ENCODE peak calls at places on chromosomes 13 and 19, in ten cellular contexts. R is left lung, K is cardiac fibroblast, J is foreskin fibroblast, Y is BJ, D is GM23338, M is tibial artery, O is mucosa of descending colon, G is IMR-90, W is OCI-LY7. S is an unnamed sample.

GRCh38 chr19:5271145-5271544 is 69.5 kb downstream of the PTPRS start:
- DNase-seq in R (no peak), K (peak; percentile 9), J (no peak), Y (no peak), D (peak; percentile 63), M (no peak), O (no peak), G (no peak), W (no peak), S (no peak)

GRCh38 chr13:107650081-107650701 is 565.1 kb downstream of the LIG4 start:
- DNase-seq in R (peak; percentile 36), K (peak; percentile 25), J (no peak), Y (no peak), D (peak; percentile 83), M (no peak), O (peak; percentile 47), G (peak; percentile 62), W (peak; percentile 37), S (peak; percentile 18)

GRCh38 chr13:20127563-20128458 is 33.0 kb downstream of the GJA3 start:
- DNase-seq in R (peak; percentile 71), K (peak; percentile 53), J (peak; percentile 77), Y (no peak), D (peak; percentile 68), M (peak; percentile 84), O (peak; percentile 80), G (peak; percentile 16), W (no peak), S (peak; percentile 47)

GRCh38 chr19:4183967-4184717 is 1.7 kb downstream of the ANKRD24 start:
- DNase-seq in R (no peak), K (no peak), J (no peak), Y (no peak), D (no peak), M (peak; percentile 64), O (no peak), G (no peak), W (no peak), S (no peak)

GRCh38 chr13:103029798-103030197 is 36.4 kb downstream of the SLC10A2 start:
- DNase-seq in R (no peak), K (no peak), J (no peak), Y (no peak), D (no peak), M (no peak), O (no peak), G (no peak), W (no peak), S (no peak)

GRCh38 chr13:20414475-20415287 is 111.0 kb downstream of the CRYL1 start:
- DNase-seq in R (no peak), K (no peak), J (no peak), Y (no peak), D (peak; percentile 69), M (no peak), O (peak; percentile 58), G (no peak), W (no peak), S (no peak)

GRCh38 chr13:101455863-101456262 is 3.4 kb downstream of the ITGBL1 start:
- DNase-seq in R (no peak), K (peak; percentile 96), J (peak; percentile 92), Y (peak; percentile 78), D (peak; percentile 33), M (no peak), O (no peak), G (peak; percentile 97), W (no peak), S (peak; percentile 94)

GRCh38 chr13:77478645-77478997 is 56.9 kb upstream of the SCEL start:
- DNase-seq in R (no peak), K (no peak), J (no peak), Y (no peak), D (no peak), M (no peak), O (no peak), G (no peak), W (no peak), S (no peak)

GRCh38 chr19:45092747-45093678 is at the start of gene PPP1R37:
- DNase-seq in R (peak; percentile 96), K (peak; percentile 99), J (peak; percentile 99), Y (peak; percentile 59), D (peak; percentile 99), M (peak; percentile 95), O (peak; percentile 93), G (peak; percentile 97), W (peak; percentile 99), S (peak; percentile 98)
- TF ChIP-seq CTCF in R (peak; percentile 32), K (no peak), J (peak; percentile 12), Y (peak; percentile 15), D (no peak), M (peak; percentile 39), O (no peak), G (peak; percentile 36), W (peak; percentile 55), S (no peak)

GRCh38 chr19:6868341-6868740 is 19.0 kb upstream of the ADGRE1 start:
- DNase-seq in R (peak; percentile 40), K (no peak), J (no peak), Y (no peak), D (no peak), M (no peak), O (no peak), G (no peak), W (no peak), S (no peak)

GRCh38 chr19:6865849-6866248 is 21.5 kb upstream of the ADGRE1 start:
- DNase-seq in R (no peak), K (no peak), J (no peak), Y (no peak), D (no peak), M (no peak), O (no peak), G (no peak), W (no peak), S (no peak)

GRCh38 chr19:6866646-6867255 is 20.6 kb upstream of the ADGRE1 start:
- DNase-seq in R (no peak), K (no peak), J (no peak), Y (no peak), D (no peak), M (no peak), O (peak; percentile 48), G (no peak), W (no peak), S (no peak)

GRCh38 chr19:6861683-6862286 is 25.6 kb upstream of the ADGRE1 start:
- DNase-seq in R (peak; percentile 7), K (no peak), J (no peak), Y (no peak), D (no peak), M (no peak), O (no peak), G (no peak), W (peak; percentile 20), S (no peak)

GRCh38 chr19:6862673-6863078 is 24.7 kb upstream of the ADGRE1 start:
- DNase-seq in R (peak; percentile 86), K (peak; percentile 87), J (peak; percentile 90), Y (peak; percentile 4), D (peak; percentile 93), M (peak; percentile 86), O (peak; percentile 86), G (peak; percentile 69), W (peak; percentile 96), S (peak; percentile 73)
- H3K4me3 ChIP-seq in R (peak overlapping the region; percentile 35), K (no peak overlapping the region), J (peak overlapping the region; percentile 45), Y (peak overlapping the region; percentile 26), D (no peak overlapping the region), M (no peak overlapping the region), O (no peak overlapping the region), G (no peak overlapping the region), W (peak overlapping the region; percentile 62), S (peak overlapping the region; percentile 34)

GRCh38 chr19:11450570-11451326 is 15.3 kb downstream of the PRKCSH start:
- DNase-seq in R (no peak), K (no peak), J (no peak), Y (no peak), D (no peak), M (no peak), O (no peak), G (no peak), W (no peak), S (no peak)

GRCh38 chr19:11452814-11453335 is 17.4 kb downstream of the PRKCSH start:
- DNase-seq in R (no peak), K (no peak), J (no peak), Y (no peak), D (no peak), M (no peak), O (no peak), G (no peak), W (no peak), S (no peak)

GRCh38 chr19:11453468-11454341 is 18.3 kb downstream of the PRKCSH start:
- DNase-seq in R (no peak), K (no peak), J (no peak), Y (no peak), D (peak; percentile 72), M (no peak), O (no peak), G (no peak), W (peak; percentile 44), S (no peak)

GRCh38 chr19:11451327-11451941 is 16.0 kb downstream of the PRKCSH start:
- DNase-seq in R (no peak), K (no peak), J (peak; percentile 41), Y (no peak), D (no peak), M (no peak), O (no peak), G (no peak), W (no peak), S (no peak)

DNA sequence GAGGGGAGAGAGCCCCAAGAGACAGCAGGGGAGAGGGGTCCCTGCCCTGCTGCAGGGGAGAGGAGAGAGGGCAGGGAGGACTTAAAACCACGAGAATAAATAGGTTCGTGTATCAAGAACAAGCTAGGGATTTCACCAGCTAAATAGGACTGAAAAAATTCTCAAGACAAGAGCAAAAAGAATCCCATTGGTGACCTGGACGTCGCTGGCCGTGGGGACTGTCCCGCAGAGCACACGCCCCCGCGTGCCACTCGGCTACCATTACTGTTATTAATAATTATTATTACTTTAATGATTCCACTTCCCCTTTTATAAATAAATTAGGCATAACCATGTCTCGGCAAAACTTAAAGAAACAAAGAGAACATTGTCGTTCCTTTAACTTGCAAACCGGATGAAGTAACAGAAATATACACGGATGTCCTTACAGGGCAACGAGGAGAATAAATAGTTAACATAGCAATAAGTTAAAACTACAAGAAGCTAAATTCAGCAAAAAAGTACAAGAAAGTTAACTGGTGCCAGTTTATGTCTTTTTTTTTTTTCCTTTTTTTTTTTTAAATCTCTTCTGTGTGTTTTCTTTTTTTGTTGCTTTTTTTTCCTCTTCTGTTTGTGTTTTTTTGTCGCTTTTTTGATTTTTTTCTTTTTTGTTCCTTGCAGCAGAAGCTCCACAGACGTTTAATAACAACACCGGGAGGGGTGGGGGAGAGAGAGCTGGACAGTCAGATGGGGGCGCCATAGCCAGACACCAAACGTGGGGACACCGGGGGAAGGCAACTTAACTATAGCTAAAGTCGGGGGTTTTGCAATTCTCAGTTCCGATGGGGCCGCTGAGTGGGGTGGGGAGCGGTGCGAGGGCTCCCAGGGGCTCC is 16.7 kb downstream of the PRKCSH start:
- DNase-seq in R (no peak), K (no peak), J (no peak), Y (no peak), D (peak; percentile 59), M (no peak), O (no peak), G (no peak), W (peak; percentile 27), S (no peak)
- TF ChIP-seq CTCF in R (no peak), K (no peak), J (no peak), Y (peak; percentile 14), D (peak; percentile 59), M (no peak), O (no peak), G (peak; percentile 11), W (peak; percentile 76), S (no peak)

GRCh38 chr19:34666200-34666957 is 10.6 kb downstream of the SCGB2B2 start:
- DNase-seq in R (no peak), K (no peak), J (no peak), Y (no peak), D (no peak), M (no peak), O (no peak), G (no peak), W (no peak), S (no peak)

GRCh38 chr19:34664870-34665269 is 12.1 kb downstream of the SCGB2B2 start:
- DNase-seq in R (no peak), K (no peak), J (no peak), Y (no peak), D (no peak), M (no peak), O (no peak), G (no peak), W (no peak), S (no peak)

GRCh38 chr19:34669305-34669704 is 7.7 kb downstream of the SCGB2B2 start:
- DNase-seq in R (no peak), K (no peak), J (no peak), Y (no peak), D (no peak), M (no peak), O (no peak), G (no peak), W (no peak), S (no peak)

GRCh38 chr19:34666958-34667265 is 10.0 kb downstream of the SCGB2B2 start:
- DNase-seq in R (no peak), K (no peak), J (no peak), Y (no peak), D (no peak), M (no peak), O (no peak), G (no peak), W (no peak), S (no peak)

GRCh38 chr19:34667349-34668076 is 9.4 kb downstream of the SCGB2B2 start:
- DNase-seq in R (no peak), K (peak; percentile 31), J (peak; percentile 20), Y (no peak), D (peak; percentile 28), M (no peak), O (no peak), G (peak; percentile 27), W (peak; percentile 12), S (peak; percentile 29)
- H3K4me3 ChIP-seq in R (peak overlapping the region; percentile 32), K (peak overlapping the region; percentile 5), J (peak overlapping the region; percentile 37), Y (peak overlapping the region; percentile 14), D (no peak overlapping the region), M (peak overlapping the region; percentile 4), O (no peak overlapping the region), G (peak overlapping the region; percentile 69), W (peak overlapping the region; percentile 23), S (peak overlapping the region; percentile 38)